ENCODE peak calls at places on chromosomes 6 and 20, in ten cellular contexts. M is GM12878, W is uterus, U is prostate gland, Z is transverse colon, F is IMR-90, T is ovary, I is HepG2, H is tibial nerve, G is breast epithelium. N is an unnamed sample.

GRCh38 chr6:166540631-166541331 is 45.7 kb downstream of the RAMACL start:
- DNase-seq in I (no peak), U (no peak), W (no peak), G (no peak), T (no peak), M (peak; percentile 66), Z (peak; percentile 30), F (peak; percentile 17), H (no peak), N (peak; percentile 35)

GRCh38 chr6:121809211-121809610 is 373.8 kb downstream of the GJA1 start:
- DNase-seq in W (no peak), F (no peak), M (no peak), G (no peak), H (no peak), T (no peak), I (no peak), Z (no peak), U (no peak), N (no peak)

GRCh38 chr6:89443658-89444057 is 10.7 kb downstream of the ANKRD6 start:
- DNase-seq in T (no peak), M (no peak), F (no peak), U (no peak), H (no peak), I (no peak), Z (no peak), W (no peak), G (no peak), N (no peak)

GRCh38 chr20:56343861-56344381 is 14.9 kb upstream of the FAM210B start:
- DNase-seq in M (no peak), G (no peak), H (no peak), Z (peak; percentile 21), W (no peak), I (no peak), U (peak; percentile 39), F (peak; percentile 24), T (peak; percentile 35), N (no peak)

GRCh38 chr20:45322952-45323383 is 14.9 kb upstream of the MATN4 start:
- DNase-seq in U (peak; percentile 58), G (peak; percentile 72), H (no peak), Z (peak; percentile 60), F (peak; percentile 43), T (no peak), I (peak; percentile 86), M (no peak), W (no peak), N (no peak)

GRCh38 chr6:88238065-88238464 is 71.9 kb upstream of the CNR1 start:
- DNase-seq in I (peak; percentile 33), M (peak; percentile 33), F (no peak), T (no peak), U (no peak), Z (peak; percentile 33), W (no peak), G (no peak), H (no peak), N (no peak)

GRCh38 chr20:12554416-12554815 is 454.4 kb upstream of the SPTLC3 start:
- DNase-seq in H (no peak), T (no peak), I (no peak), F (no peak), M (no peak), U (no peak), W (no peak), Z (no peak), G (no peak), N (no peak)

GRCh38 chr6:121216928-121217327 is 117.4 kb downstream of the TBC1D32 start:
- DNase-seq in H (no peak), Z (no peak), F (peak; percentile 58), G (no peak), I (no peak), T (no peak), M (no peak), U (no peak), W (no peak), N (no peak)

GRCh38 chr6:41040101-41040910 is 1.3 kb upstream of the UNC5CL start:
- DNase-seq in I (peak; percentile 98), M (no peak), F (no peak), H (no peak), W (no peak), T (no peak), U (no peak), Z (peak; percentile 66), G (no peak), N (peak; percentile 60)

GRCh38 chr6:110560239-110561015 is 84.0 kb upstream of the SLC22A16 start:
- DNase-seq in W (no peak), H (no peak), U (no peak), M (no peak), G (no peak), Z (no peak), F (no peak), I (no peak), T (no peak), N (no peak)

GRCh38 chr6:132841967-132842366 is 27.6 kb downstream of the RPS12 start:
- DNase-seq in M (no peak), U (no peak), T (no peak), H (no peak), G (no peak), W (no peak), F (no peak), I (no peak), Z (no peak), N (no peak)

GRCh38 chr20:944774-945410 is 28.8 kb upstream of the ANGPT4 start:
- DNase-seq in M (no peak), U (no peak), H (no peak), Z (no peak), F (no peak), I (no peak), W (no peak), T (no peak), G (no peak), N (no peak)

GRCh38 chr20:44247676-44248419 is 740 bp downstream of the GDAP1L1 start:
- DNase-seq in Z (no peak), I (peak; percentile 80), T (peak; percentile 27), F (peak; percentile 15), G (no peak), H (no peak), W (no peak), M (no peak), U (no peak), N (peak; percentile 44)

DNA sequence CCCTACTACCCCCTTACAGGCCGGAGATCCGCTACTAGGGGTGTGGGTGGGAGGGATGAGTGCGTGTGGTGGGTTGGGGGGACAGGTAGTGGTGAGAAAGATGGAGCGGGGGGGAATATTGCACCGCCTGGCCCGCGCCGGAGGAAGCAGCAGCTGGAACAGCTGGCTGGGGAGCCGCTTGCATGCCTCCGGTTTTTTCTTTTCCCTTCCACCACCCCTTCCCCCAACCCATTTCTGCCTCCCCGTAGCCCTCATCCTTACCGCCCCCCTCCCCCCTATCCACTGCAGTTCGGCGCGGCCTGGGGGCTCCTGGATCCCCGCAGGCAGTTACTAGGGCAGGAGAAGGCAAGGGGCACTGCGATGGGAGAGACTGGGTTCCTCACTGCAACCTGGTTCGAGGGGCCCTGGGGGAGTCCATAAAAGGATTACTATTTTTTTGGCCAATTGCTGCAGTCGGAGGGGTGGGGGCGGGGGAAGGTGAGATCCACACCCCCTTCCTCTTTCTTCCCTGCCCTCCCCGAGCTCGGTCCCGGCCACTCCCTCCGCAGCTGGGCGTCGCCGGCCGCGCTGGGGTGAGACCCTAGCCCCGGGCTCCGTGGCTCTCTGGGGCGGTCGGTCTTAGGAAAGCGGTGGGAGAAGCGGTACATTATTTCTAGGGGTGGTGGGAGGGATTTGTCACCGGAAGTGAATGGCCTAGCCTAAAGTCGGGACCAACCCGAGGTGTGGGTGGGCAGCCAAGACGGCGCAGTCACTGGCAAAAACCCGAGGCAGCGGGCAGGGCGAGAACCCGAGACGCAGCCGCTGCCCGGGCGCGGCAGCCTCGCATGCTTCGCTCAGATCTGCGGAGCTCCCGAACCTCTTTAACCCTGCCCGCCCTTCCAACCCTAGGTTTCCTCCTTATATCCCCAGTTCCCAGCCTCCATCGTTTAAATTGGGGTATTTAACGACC is 823 bp upstream of the TBCC start:
- DNase-seq in W (peak; percentile 89), T (peak; percentile 76), G (peak; percentile 78), I (peak; percentile 91), F (peak; percentile 89), M (peak; percentile 68), Z (peak; percentile 86), H (peak; percentile 62), U (peak; percentile 78), N (peak; percentile 80)
- TF ChIP-seq POLR2A in W (peak; percentile 85), T (peak; percentile 49), G (peak; percentile 19), I (peak; percentile 82), F (peak; percentile 84), M (peak; percentile 90), Z (peak; percentile 92), H (peak; percentile 80), U (peak; percentile 82), N (peak; percentile 52)

DNA sequence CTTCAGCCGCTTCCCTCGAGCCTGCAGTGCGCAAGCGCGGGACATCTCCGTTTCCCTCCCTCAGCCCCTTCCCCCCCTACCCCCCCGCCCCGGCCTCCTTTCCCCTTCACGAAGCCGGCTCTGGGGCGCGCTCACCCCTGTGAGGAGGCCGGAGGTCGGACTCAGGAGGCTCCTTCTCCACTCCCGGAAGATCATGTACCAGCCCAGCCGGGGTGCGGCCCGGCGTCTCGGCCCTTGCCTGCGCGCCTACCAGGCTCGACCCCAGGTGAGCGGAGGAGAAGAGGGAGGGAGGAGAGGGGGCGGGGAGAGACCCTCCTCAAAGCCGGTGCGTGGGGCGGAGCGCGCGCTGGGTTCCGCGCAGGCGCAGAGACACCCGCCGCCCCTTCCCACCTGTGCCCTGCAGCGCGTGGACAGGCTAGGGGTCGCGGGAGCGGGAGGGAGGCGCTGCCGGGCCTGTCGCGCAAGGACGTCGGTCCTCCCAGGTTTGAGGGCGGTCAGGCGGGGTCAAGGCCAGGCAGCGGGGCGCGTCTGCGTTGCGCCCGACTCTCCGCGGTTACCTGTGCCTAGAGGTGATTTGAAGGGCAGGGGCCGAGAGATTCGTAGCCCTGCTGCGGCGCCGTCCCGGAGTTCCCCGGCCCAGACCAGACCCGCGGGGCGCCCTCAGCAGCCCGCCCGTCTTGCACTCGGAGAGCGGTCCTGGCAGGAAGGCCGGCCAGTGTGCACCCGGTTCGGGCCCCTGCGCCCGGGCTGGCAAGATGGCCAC is at the start of gene C6orf136:
- DNase-seq in F (peak; percentile 91), I (peak; percentile 91), M (peak; percentile 75), W (peak; percentile 49), Z (peak; percentile 81), T (peak; percentile 61), H (peak; percentile 19), U (peak; percentile 90), G (peak; percentile 73), N (peak; percentile 90)
- TF ChIP-seq POLR2A in F (no peak), I (peak; percentile 97), M (peak; percentile 84), W (peak; percentile 10), Z (peak; percentile 71), T (no peak), H (no peak), U (no peak), G (no peak), N (peak; percentile 34)

DNA sequence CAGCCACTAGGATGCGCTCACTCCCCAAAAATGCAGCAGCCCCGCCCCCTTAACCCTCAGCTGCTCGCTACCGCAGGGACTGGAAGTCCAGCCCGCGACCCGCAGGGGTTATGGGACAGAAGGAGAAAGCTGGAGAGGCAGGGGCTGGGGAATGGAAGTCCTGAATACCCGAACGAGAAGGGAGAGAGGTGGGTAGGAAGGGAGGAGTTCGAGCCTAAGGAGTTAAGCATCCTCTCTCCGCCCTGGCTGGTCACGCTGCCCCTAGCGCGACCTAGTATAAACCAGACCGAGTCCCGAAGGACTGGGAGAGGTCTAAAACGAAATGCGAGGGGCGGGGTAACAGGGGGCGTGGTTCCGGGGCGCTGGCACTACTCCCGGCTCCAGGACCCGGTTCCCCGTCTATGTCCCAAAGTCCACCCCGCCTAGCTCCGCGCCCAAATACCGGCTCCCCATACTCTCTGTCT is 448 bp upstream of the DDAH2 start:
- DNase-seq in H (peak; percentile 94), T (peak; percentile 96), Z (peak; percentile 97), F (peak; percentile 79), U (peak; percentile 88), G (peak; percentile 95), W (peak; percentile 95), I (peak; percentile 86), M (peak; percentile 35), N (peak; percentile 86)
- TF ChIP-seq POLR2A in H (peak; percentile 32), T (no peak), Z (peak; percentile 79), F (no peak), U (peak; percentile 70), G (peak; percentile 28), W (peak; percentile 29), I (no peak), M (no peak), N (peak; percentile 59)

GRCh38 chr6:75748743-75749538 is at the start of gene MYO6:
- DNase-seq in T (peak; percentile 66), M (no peak), F (peak; percentile 47), I (peak; percentile 26), U (peak; percentile 80), H (peak; percentile 18), Z (peak; percentile 85), W (peak; percentile 44), G (peak; percentile 77), N (peak; percentile 49)
- TF ChIP-seq POLR2A in T (peak; percentile 43), M (peak; percentile 85), F (peak; percentile 78), I (peak; percentile 92), U (peak; percentile 93), H (peak; percentile 70), Z (peak; percentile 94), W (peak; percentile 87), G (no peak), N (peak; percentile 90)

N was measured in H54.